ENCODE peak calls at places on chromosomes 7 and 10, in five cellular contexts. W, N, V, I and D are unnamed samples.

GRCh38 chr10:126463306-126463705 is 75.0 kb upstream of the ADAM12 start:
- DNase-seq in N (no peak), V (no peak), I (no peak), W (no peak), D (no peak)

GRCh38 chr7:115558186-115558585 is 472.4 kb downstream of the TFEC start:
- DNase-seq in I (no peak), V (no peak), W (no peak), N (no peak), D (no peak)

GRCh38 chr7:121406461-121406860 is 10.4 kb upstream of the FAM3C start:
- DNase-seq in W (no peak), N (no peak), V (no peak), I (no peak), D (no peak)

GRCh38 chr10:63055705-63056104 is 77.4 kb upstream of the NRBF2 start:
- DNase-seq in I (no peak), V (no peak), N (no peak), W (no peak), D (no peak)

GRCh38 chr10:69677914-69678654 is 48.0 kb downstream of the FAM241B start:
- DNase-seq in V (no peak), W (no peak), N (no peak), I (no peak), D (no peak)

GRCh38 chr7:30926323-30926722 is 14.7 kb downstream of the AQP1 start:
- DNase-seq in I (no peak), V (peak; percentile 40), N (no peak), W (no peak), D (no peak)

GRCh38 chr10:15333909-15334649 is 37.0 kb downstream of the FAM171A1 start:
- DNase-seq in V (no peak), N (no peak), I (no peak), W (no peak), D (no peak)

GRCh38 chr10:114073787-114074186 is 30.1 kb downstream of the ADRB1 start:
- DNase-seq in N (no peak), I (no peak), V (no peak), W (no peak), D (no peak)

GRCh38 chr7:95318501-95318900 is 5.8 kb downstream of the PON1 start:
- DNase-seq in W (no peak), V (no peak), N (no peak), I (no peak), D (no peak)

GRCh38 chr7:142301923-142302550 is 44.2 kb upstream of the PRSS58 start:
- DNase-seq in V (no peak), N (no peak), I (no peak), W (peak; percentile 13), D (no peak)
- TF ChIP-seq CTCF in V (peak; percentile 9), N (peak; percentile 25), I (peak; percentile 57), W (peak; percentile 62), D (peak; percentile 59)

DNA sequence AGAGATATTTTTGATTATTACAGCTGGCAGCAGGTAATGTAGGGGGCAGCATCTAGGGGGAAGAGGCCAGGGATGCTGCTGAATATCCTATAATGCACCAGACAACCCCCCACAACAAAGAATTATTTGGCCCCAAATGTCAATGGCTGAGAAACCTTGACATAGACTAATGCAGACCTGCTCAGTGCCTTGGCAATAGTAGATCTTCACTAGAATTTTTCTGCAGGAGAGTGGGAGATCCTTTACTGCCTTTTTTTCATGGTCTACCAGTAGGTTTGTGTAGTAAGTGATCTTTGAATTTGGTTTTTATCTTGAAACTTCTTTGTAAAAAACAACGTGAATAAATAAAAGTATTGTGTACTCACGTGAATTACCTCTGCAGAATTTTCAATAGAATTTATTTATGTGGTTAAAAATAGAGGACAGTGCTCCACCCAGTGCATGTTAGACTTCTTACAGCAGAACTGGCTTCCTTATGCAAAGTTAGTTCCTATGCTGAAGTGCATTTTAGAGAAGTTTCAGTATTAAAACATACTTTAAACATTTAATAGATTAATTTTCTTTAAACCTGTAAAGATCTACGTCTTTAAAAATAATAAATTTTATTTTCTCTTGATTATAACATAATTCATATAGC is 199.7 kb upstream of the HDAC9 start:
- DNase-seq in V (no peak), W (no peak), N (no peak), I (no peak), D (no peak)
- TF ChIP-seq CTCF in V (no peak), W (no peak), N (peak; percentile 16), I (no peak), D (no peak)

GRCh38 chr7:21960922-21961321 is 15.2 kb upstream of the CDCA7L start:
- DNase-seq in I (no peak), N (no peak), W (peak; percentile 76), V (no peak), D (no peak)
- TF ChIP-seq CTCF in I (no peak), N (no peak), W (no peak), V (no peak), D (no peak)

DNA sequence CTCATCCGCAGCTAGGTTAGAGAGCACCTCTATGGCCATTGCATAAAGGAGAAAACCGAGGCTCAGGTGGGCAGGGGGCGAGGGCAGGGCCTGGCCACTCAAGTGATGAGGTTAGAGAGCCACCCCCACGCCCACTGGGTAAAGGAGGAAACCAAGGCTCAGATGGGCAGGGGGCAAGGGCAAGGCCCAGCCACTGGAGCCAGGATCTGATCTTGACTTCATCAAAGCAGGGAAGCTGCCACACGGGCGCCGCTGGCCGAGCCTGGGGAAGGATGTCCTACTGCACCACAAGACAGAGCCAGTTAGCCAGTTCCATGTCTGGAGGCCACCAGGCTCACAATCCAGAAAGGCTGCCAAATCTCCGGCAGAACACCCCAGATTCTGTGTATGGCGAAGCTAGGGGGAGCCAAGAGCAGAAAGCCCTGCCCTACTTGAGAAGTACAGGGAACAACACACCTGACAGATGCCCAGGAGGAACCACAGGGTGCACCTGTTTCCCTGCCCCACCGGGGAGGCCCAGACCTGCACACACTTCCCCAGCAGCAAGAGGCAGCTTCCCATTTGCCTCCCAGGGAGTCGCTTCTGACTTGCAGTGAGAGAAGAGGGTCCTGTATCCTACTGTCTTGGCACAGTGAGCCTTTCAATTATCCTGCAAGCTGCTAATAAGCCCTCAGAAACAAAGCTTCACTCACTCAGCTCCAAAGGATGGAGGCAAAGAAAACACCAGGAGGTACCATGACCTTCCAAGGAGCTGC is 101.9 kb downstream of the TNS3 start:
- DNase-seq in W (no peak), I (no peak), N (peak; percentile 41), V (no peak), D (no peak)
- TF ChIP-seq CTCF in W (no peak), I (no peak), N (no peak), V (no peak), D (no peak)